ENCODE peak calls at places on chromosomes 6 and 20, in five cellular contexts. D is upper lobe of left lung, K is HepG2, I is fibroblast of mammary gland, X is fibroblast of villous mesenchyme. J is an unnamed sample.

GRCh38 chr6:35202066-35202546 is 11.7 kb upstream of the SCUBE3 start:
- DNase-seq in K (no peak), D (no peak), X (no peak), I (no peak), J (no peak)

GRCh38 chr6:149065658-149066556 is 251.6 kb upstream of the TAB2 start:
- DNase-seq in D (no peak), X (no peak), K (no peak), I (no peak), J (no peak)

GRCh38 chr6:79630883-79631799 is at the start of gene SH3BGRL2:
- DNase-seq in X (peak), D (peak), K (peak), I (peak), J (peak)

GRCh38 chr6:140071115-140071514 is 696.7 kb upstream of the CITED2 start:
- DNase-seq in D (no peak), X (peak), I (peak), K (no peak), J (peak)

GRCh38 chr6:38175786-38176185 is 356.3 kb downstream of the ZFAND3 start:
- DNase-seq in I (no peak), X (no peak), K (peak), D (no peak), J (no peak)

GRCh38 chr6:113437571-113437970 is 419.6 kb upstream of the MARCKS start:
- DNase-seq in D (no peak), X (no peak), I (no peak), K (no peak), J (peak)

GRCh38 chr6:50030777-50031562 is 9.2 kb upstream of the DEFB110 start:
- DNase-seq in X (no peak), K (peak), D (no peak), I (peak), J (no peak)

GRCh38 chr6:30730611-30731435 is 10.7 kb downstream of the TUBB start:
- DNase-seq in K (peak), D (peak), X (no peak), I (peak), J (no peak)

GRCh38 chr20:62642666-62643520 is 590 bp downstream of the SLCO4A1 start:
- DNase-seq in X (no peak), K (no peak), D (peak), I (peak), J (no peak)

GRCh38 chr6:166579234-166579575 is 7.3 kb downstream of the RAMACL start:
- DNase-seq in X (no peak), K (no peak), I (no peak), D (peak), J (no peak)

GRCh38 chr6:34412054-34412453 is 13.8 kb downstream of the RPS10 start:
- DNase-seq in K (no peak), D (no peak), I (no peak), X (no peak), J (peak)

GRCh38 chr20:2042400-2042799 is 48.5 kb upstream of the PDYN start:
- DNase-seq in K (no peak), D (no peak), X (no peak), I (peak), J (peak)

GRCh38 chr20:59634435-59635005 is 30.2 kb downstream of the PHACTR3 start:
- DNase-seq in X (no peak), K (no peak), D (no peak), I (no peak), J (no peak)

GRCh38 chr6:116371384-116372209 is 850 bp downstream of the DSE start:
- DNase-seq in K (no peak), D (peak), X (peak), I (peak), J (peak)

GRCh38 chr6:45538636-45539035 is 160.9 kb upstream of the SUPT3H start:
- DNase-seq in I (peak), K (no peak), D (no peak), X (peak), J (no peak)

GRCh38 chr6:148240866-148241477 is 101.7 kb upstream of the SASH1 start:
- DNase-seq in K (no peak), D (no peak), X (peak), I (peak), J (no peak)

GRCh38 chr6:21767891-21768659 is 174.5 kb downstream of the SOX4 start:
- DNase-seq in D (no peak), I (peak), X (peak), K (no peak), J (peak)

GRCh38 chr6:2403546-2403945 is 158.1 kb upstream of the GMDS start:
- DNase-seq in I (no peak), D (no peak), K (no peak), X (no peak), J (no peak)

GRCh38 chr20:50456452-50457324 is 53.5 kb upstream of the PTPN1 start:
- DNase-seq in X (no peak), K (no peak), D (no peak), I (no peak), J (no peak)

GRCh38 chr6:89940225-89941027 is 46.2 kb downstream of the GJA10 start:
- DNase-seq in K (peak), X (peak), I (peak), D (peak), J (peak)

GRCh38 chr6:34237722-34238506 is 1.2 kb downstream of the HMGA1 start:
- DNase-seq in K (peak), X (peak), I (no peak), D (peak), J (peak)

GRCh38 chr20:8912731-8913130 is 156.2 kb upstream of the PLCB4 start:
- DNase-seq in X (no peak), D (no peak), K (no peak), I (no peak), J (no peak)

GRCh38 chr6:36368421-36368820 is 19.0 kb downstream of the ETV7 start:
- DNase-seq in K (no peak), I (no peak), X (no peak), D (no peak), J (no peak)

GRCh38 chr6:118565317-118565960 is 17.3 kb downstream of the PLN start:
- DNase-seq in I (no peak), K (peak), X (no peak), D (no peak), J (no peak)

GRCh38 chr6:99353126-99353525 is 3.7 kb upstream of the FAXC start:
- DNase-seq in K (no peak), I (no peak), X (no peak), D (no peak), J (no peak)

GRCh38 chr20:43508604-43509040 is 1.1 kb downstream of the L3MBTL1 start:
- DNase-seq in D (no peak), X (no peak), K (no peak), I (no peak), J (no peak)

GRCh38 chr20:896626-897025 is 19.5 kb downstream of the ANGPT4 start:
- DNase-seq in I (no peak), D (no peak), X (peak), K (no peak), J (no peak)

GRCh38 chr6:156767603-156768467 is 9.3 kb upstream of the ARID1B start:
- DNase-seq in X (peak), I (peak), K (no peak), D (no peak), J (peak)

GRCh38 chr6:154345811-154346210 is 10.8 kb downstream of the IPCEF1 start:
- DNase-seq in X (no peak), K (no peak), I (no peak), D (no peak), J (no peak)

GRCh38 chr6:30493643-30494250 is 4.4 kb downstream of the HLA-E start:
- DNase-seq in D (no peak), K (no peak), X (no peak), I (no peak), J (no peak)

GRCh38 chr6:69578366-69578890 is 218.4 kb downstream of the LMBRD1 start:
- DNase-seq in X (no peak), I (no peak), D (no peak), K (no peak), J (no peak)

GRCh38 chr6:44725070-44725469 is 337.6 kb downstream of the CDC5L start:
- DNase-seq in K (no peak), I (peak), X (no peak), D (no peak), J (peak)

GRCh38 chr20:8376940-8377339 is 244.9 kb downstream of the PLCB1 start:
- DNase-seq in X (no peak), D (no peak), K (no peak), I (no peak), J (no peak)

DNA sequence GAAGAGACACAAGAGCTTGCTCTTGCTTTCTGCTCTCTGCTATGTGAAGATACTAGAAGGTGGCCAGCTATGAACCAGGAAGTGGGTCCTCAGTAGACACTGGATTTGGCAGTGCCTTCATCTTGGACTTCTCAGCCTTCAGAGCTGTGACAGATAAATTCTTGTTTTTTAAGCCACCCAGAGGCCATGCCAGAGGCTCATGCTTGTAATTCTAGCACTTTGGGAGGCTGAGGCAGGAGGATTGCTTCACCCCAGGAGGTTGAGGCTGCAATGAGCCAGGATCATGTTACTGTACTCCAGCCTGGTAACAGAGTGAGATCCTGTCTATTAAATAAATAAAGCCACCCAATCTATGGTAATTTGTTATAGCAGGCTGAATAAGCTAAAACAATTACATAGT is 185.5 kb upstream of the SALL4 start:
- DNase-seq in K (no peak), X (no peak), I (no peak), D (no peak), J (no peak)
- H3K4me3 ChIP-seq in K (no peak), X (no peak), I (no peak), D (no peak), J (no peak)

DNA sequence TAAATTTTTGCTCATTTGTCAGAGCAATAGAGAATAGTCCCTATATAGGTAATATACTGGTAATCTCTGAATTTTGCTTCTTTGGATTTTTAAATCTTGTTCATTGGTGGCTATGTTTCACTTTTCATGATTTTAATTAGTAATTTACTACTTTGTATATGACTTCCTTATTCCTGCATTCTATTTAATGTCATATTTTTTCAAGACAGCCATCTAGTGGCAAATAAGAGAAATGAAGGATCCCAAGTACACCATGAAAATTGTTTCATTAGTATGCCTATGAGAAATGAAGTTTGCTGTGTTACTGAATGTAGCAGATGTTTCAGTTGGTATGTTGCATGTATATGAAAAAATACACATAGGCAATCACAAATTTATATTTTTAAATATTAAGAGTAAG is 82.4 kb downstream of the ZNF292 start:
- DNase-seq in K (peak), D (no peak), I (peak), X (peak), J (peak)
- TF ChIP-seq CTCF in K (peak), D (peak), I (peak), X (peak), J (peak)

DNA sequence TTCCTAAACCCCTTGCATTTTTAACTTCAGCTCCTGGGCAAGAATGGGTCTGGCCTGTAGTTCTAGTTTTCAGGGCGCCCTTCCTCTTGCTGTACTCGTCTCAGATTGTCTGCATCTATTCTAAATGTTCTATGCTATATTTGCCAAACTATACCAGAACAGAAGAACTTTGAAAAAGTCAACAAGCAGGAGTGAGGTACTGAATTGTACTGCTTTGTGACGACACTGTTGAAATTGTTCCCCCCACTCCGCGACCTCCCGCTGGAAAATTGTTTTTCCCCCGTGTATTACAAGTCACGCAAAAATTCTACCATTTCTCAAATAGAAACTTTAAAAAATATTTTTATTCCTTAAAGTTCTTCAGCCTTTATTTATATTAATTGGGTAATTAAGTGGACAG is 73.9 kb downstream of the CBFA2T2 start:
- DNase-seq in D (no peak), K (no peak), I (no peak), X (no peak), J (no peak)
- H3K4me3 ChIP-seq in D (no peak), K (no peak), I (no peak), X (no peak), J (no peak)

DNA sequence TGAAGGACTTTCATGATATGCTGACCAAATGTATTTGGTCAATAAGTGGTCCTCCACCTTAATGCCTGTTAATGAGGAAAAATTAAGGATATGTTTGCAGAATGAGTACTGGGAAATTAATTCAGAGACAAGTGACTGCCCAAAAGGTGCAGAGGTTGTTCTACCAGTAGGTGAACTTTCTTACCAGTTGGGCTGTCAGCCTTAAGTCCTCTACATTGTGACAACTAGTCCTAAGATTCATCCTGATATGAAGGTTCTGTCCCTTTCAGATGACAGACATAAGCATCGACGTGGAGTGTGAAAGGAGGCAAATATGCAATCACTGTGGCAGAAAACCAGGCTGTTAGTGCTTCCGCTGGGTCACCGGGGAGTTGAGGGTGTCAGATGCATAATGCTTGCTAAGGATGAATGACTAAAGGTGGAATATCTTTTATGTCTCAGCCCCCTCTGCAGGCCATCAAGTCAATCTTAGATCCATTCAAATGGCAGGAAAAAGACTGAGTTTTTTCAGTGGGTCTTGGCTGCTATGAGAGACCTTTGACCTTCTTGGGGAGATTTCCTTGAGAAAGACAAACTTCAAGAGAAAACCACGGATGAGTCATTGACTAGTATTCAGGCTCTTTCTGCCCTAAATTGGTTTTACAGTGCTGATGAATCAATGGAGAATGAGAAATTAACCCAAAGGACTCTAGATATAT is 226.0 kb downstream of the TPBG start:
- DNase-seq in X (peak), K (peak), I (peak), D (no peak), J (peak)
- TF ChIP-seq CTCF in X (peak), K (peak), I (peak), D (no peak), J (peak)

GRCh38 chr6:28208180-28208659 is 16.9 kb upstream of the ZSCAN9 start:
- DNase-seq in K (no peak), D (no peak), I (no peak), X (no peak), J (peak)
- H3K4me3 ChIP-seq in K (peak), D (peak), I (peak), X (peak), J (peak)

DNA sequence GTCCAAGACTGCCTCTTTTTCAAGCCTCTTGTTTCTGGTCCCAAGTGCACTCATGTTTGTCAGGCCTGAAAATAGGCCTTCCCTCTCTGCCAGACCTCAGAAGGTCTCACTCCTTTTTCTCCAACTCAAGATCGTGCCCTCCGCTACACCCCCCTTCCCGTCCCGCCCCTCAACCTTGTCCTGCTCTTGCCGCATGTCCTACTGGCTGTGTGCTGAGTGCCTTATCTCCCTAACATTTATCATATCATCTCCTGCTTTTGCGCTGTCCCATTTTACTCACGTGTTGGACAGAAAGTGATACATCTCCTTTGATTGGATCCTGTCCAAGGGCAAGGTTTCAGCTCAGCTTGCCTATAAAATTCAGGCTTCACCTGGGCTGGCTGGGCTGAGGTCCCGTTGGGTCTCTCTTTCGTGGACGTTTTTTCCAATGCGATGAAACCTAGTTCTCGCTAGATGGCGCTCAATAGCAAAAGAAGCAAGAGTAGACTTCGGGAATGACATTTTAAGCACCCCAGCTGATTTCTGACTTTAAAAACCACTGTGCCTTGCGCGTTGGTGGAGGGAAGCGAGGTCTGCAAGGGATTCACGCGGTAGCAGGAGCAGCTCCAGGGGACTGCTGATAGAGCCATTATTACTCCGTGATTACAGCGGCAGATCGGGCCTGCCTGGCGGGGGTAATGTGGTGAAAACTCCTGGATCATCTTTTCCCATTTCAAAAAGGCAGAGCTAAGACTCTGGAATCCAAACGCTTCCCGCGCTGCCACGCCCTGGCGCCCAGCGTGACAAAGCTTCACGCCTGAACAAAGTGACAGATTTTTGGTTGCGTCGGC is 137.6 kb downstream of the IMPG1 start:
- DNase-seq in I (peak), X (peak), K (peak), D (peak), J (peak)
- TF ChIP-seq CTCF in I (peak), X (peak), K (peak), D (peak), J (peak)

J was measured in astrocyte of the spinal cord.